ENCODE peak calls at places on chromosomes 11 and 22, in nine cellular contexts. T is HL-60, J is astrocyte of the spinal cord, N is AG04449, U is IMR-90, Q is HepG2, P is AG04450, C is osteocyte, V is epithelial cell of esophagus. E is an unnamed sample.

GRCh38 chr22:37747090-37747714 is 50.4 kb downstream of the TRIOBP start:
- DNase-seq in T (no peak), J (peak; percentile 31), N (no peak), U (peak; percentile 66), Q (no peak), P (no peak), C (no peak), V (peak; percentile 39), E (no peak)

GRCh38 chr22:22988150-22988549 is 82.2 kb upstream of the GNAZ start:
- DNase-seq in T (no peak), J (no peak), N (no peak), U (no peak), Q (no peak), P (no peak), C (no peak), V (no peak), E (no peak)

GRCh38 chr22:43745783-43746356 is 66.2 kb downstream of the EFCAB6 start:
- DNase-seq in T (no peak), J (no peak), N (no peak), U (no peak), Q (no peak), P (no peak), C (no peak), V (no peak), E (no peak)

GRCh38 chr11:119192111-119192510 is 6.8 kb downstream of the NHERF4 start:
- DNase-seq in T (peak; percentile 68), J (no peak), N (no peak), U (no peak), Q (no peak), P (no peak), C (no peak), V (peak; percentile 70), E (no peak)

GRCh38 chr11:111086058-111086457 is 159.5 kb upstream of the POU2AF2 start:
- DNase-seq in T (no peak), J (no peak), N (no peak), U (no peak), Q (peak; percentile 3), P (no peak), C (no peak), V (no peak), E (no peak)

GRCh38 chr11:64376071-64376470 is 17.1 kb downstream of the RPS6KA4 start:
- DNase-seq in T (no peak), J (no peak), N (no peak), U (no peak), Q (no peak), P (no peak), C (no peak), V (no peak), E (no peak)

GRCh38 chr11:3030289-3031070 is 26.7 kb downstream of the CARS1 start:
- DNase-seq in T (no peak), J (no peak), N (no peak), U (no peak), Q (no peak), P (no peak), C (no peak), V (no peak), E (no peak)

GRCh38 chr11:2928605-2929510 is at the start of gene PHLDA2:
- DNase-seq in T (peak; percentile 60), J (peak; percentile 74), N (no peak), U (peak; percentile 85), Q (no peak), P (peak; percentile 48), C (no peak), V (peak; percentile 74), E (no peak)

GRCh38 chr11:121634889-121635288 is 182.1 kb upstream of the SORL1-AS1 start:
- DNase-seq in T (no peak), J (peak; percentile 84), N (peak; percentile 80), U (peak; percentile 96), Q (no peak), P (peak; percentile 85), C (no peak), V (peak; percentile 69), E (no peak)

GRCh38 chr11:118200497-118200896 is 24.1 kb upstream of the SCN2B start:
- DNase-seq in T (no peak), J (no peak), N (no peak), U (no peak), Q (no peak), P (no peak), C (no peak), V (no peak), E (no peak)

GRCh38 chr11:32068134-32068533 is 22.7 kb upstream of the RCN1 start:
- DNase-seq in T (no peak), J (peak; percentile 20), N (no peak), U (no peak), Q (no peak), P (no peak), C (no peak), V (no peak), E (no peak)

GRCh38 chr22:50507991-50508884 is at the start of gene NCAPH2:
- DNase-seq in T (peak; percentile 96), J (peak; percentile 98), N (peak; percentile 58), U (peak; percentile 95), Q (peak; percentile 89), P (peak; percentile 90), C (no peak), V (peak; percentile 98), E (no peak)

GRCh38 chr11:29293825-29294224 is 723.0 kb downstream of the KCNA4 start:
- DNase-seq in T (no peak), J (peak; percentile 82), N (peak; percentile 63), U (peak; percentile 94), Q (peak; percentile 5), P (peak; percentile 62), C (no peak), V (peak; percentile 81), E (no peak)

GRCh38 chr11:2752923-2753322 is 53.1 kb upstream of the KCNQ1OT1 start:
- DNase-seq in T (no peak), J (peak; percentile 19), N (no peak), U (peak; percentile 19), Q (no peak), P (no peak), C (no peak), V (no peak), E (no peak)

GRCh38 chr11:57735655-57736298 is 5.5 kb upstream of the SELENOH start:
- DNase-seq in T (no peak), J (no peak), N (no peak), U (no peak), Q (no peak), P (no peak), C (no peak), V (no peak), E (no peak)

DNA sequence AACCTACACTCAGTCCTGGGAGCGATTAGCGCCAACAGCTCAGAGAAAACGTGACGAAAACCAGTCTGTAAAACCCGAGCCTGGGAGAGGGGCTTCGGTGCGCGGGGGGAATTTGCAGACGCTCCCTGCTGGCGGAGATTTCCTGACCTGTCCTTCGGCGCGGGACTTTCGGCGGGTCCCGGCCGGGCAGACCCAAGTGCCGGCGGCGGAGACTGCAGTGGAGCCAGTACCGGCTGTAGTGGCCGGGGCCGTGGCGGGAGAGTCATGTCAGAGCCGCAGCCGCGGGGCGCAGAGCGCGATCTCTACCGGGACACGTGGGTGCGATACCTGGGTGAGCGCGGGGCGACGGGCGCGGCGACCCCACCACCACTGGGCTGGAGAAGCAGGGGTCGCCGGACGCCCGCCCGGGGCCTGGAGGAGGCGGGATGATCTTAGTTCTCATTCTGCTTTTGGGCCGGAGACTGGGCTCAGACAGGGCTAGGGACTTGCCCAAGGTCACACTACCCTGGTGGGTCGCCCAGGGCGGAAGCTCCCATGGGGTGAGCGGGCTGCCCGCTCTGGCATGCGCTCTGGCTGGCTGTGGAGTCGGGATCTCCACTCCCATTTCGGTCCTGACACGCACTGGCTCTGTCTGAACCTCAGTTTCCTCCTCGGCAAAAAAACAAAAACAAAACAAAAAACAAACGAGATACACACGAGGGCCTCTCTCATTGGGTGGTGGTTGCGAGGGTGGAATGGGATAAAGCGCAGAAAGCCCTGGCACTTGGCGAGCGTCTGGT is at the start of gene MTFP1:
- DNase-seq in T (peak; percentile 70), J (peak; percentile 65), N (no peak), U (peak; percentile 62), Q (peak; percentile 66), P (no peak), C (peak; percentile 88), V (peak; percentile 50), E (peak; percentile 79)
- TF ChIP-seq CTCF in T (no peak), J (no peak), N (peak; percentile 8), U (peak; percentile 1), Q (no peak), P (peak; percentile 19), C (no peak), V (no peak), E (no peak)

GRCh38 chr11:20873054-20873453 is 203.7 kb downstream of the NELL1 start:
- DNase-seq in T (peak; percentile 40), J (no peak), N (no peak), U (no peak), Q (peak; percentile 49), P (no peak), C (no peak), V (peak; percentile 10), E (no peak)
- TF ChIP-seq CTCF in T (peak; percentile 4), J (no peak), N (no peak), U (no peak), Q (peak; percentile 32), P (no peak), C (peak; percentile 11), V (no peak), E (no peak)

GRCh38 chr22:29328055-29328454 is 12.6 kb upstream of the RASL10A start:
- DNase-seq in T (no peak), J (no peak), N (no peak), U (no peak), Q (no peak), P (no peak), C (no peak), V (no peak), E (no peak)

GRCh38 chr22:29330753-29331152 is 15.3 kb upstream of the RASL10A start:
- DNase-seq in T (no peak), J (peak; percentile 77), N (no peak), U (peak; percentile 77), Q (no peak), P (no peak), C (no peak), V (no peak), E (no peak)

GRCh38 chr22:29330291-29330690 is 14.8 kb upstream of the RASL10A start:
- DNase-seq in T (no peak), J (no peak), N (no peak), U (no peak), Q (no peak), P (no peak), C (no peak), V (no peak), E (no peak)

GRCh38 chr22:29328566-29329500 is 13.3 kb upstream of the RASL10A start:
- DNase-seq in T (no peak), J (no peak), N (no peak), U (peak; percentile 22), Q (no peak), P (no peak), C (no peak), V (no peak), E (no peak)

GRCh38 chr22:29329581-29329980 is 14.1 kb upstream of the RASL10A start:
- DNase-seq in T (no peak), J (no peak), N (no peak), U (no peak), Q (no peak), P (no peak), C (no peak), V (no peak), E (no peak)
- TF ChIP-seq CTCF in T (no peak), J (no peak), N (no peak), U (no peak), Q (no peak), P (no peak), C (no peak), V (no peak), E (no peak)

DNA sequence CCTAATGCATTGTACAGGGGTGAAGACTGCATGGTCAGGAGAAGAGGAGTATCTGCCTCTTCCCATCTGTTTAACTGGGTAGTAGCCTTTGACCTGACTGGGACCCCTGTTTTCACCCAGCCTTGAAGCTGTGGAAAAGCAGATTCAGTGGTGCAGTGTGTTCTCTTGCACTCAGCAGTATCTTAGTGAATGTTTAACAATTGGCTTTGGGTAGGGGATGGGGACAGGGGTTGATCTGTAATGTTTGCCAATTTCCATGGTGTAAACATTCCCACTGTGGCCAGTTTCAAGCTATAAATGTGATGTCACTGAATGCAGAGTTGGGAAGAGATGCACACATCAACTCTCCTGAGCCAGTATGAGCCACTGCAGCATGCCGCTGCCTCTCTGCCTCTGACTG is 15.6 kb downstream of the FJX1 start:
- DNase-seq in T (no peak), J (no peak), N (no peak), U (no peak), Q (peak; percentile 13), P (no peak), C (no peak), V (no peak), E (no peak)
- TF ChIP-seq CTCF in T (no peak), J (no peak), N (no peak), U (no peak), Q (no peak), P (no peak), C (no peak), V (no peak), E (no peak)